ENCODE peak calls at places on chromosomes 16 and 17, in six cellular contexts. One of them, this sample, is unnamed.

GRCh38 chr17:82072827-82073226 is 7.2 kb upstream of the DUS1L start:
- DNase-seq in stimulated activated CD4-positive, alpha-beta T cell treated with anti-CD3 and anti-CD28 coated beads, Interleukin-15, amount 100 ng/mL, for 24 hours: no peak
- DNase-seq in T1000: no peak
- DNase-seq in PC-3: no peak
- DNase-seq in mucosa of descending colon: peak; percentile 63
- DNase-seq in T47D: no peak
- DNase-seq in this sample: no peak

GRCh38 chr16:4692460-4693295 is 684 bp upstream of the NUDT16L1 start:
- DNase-seq in stimulated activated CD4-positive, alpha-beta T cell treated with anti-CD3 and anti-CD28 coated beads, Interleukin-15, amount 100 ng/mL, for 24 hours: no peak
- DNase-seq in T1000: no peak
- DNase-seq in PC-3: no peak
- DNase-seq in mucosa of descending colon: no peak
- DNase-seq in T47D: no peak
- DNase-seq in this sample: no peak

GRCh38 chr17:57672205-57672632 is 72.9 kb downstream of the CCDC182 start:
- DNase-seq in stimulated activated CD4-positive, alpha-beta T cell treated with anti-CD3 and anti-CD28 coated beads, Interleukin-15, amount 100 ng/mL, for 24 hours: no peak
- DNase-seq in T1000: peak; percentile 75
- DNase-seq in PC-3: no peak
- DNase-seq in mucosa of descending colon: no peak
- DNase-seq in T47D: no peak
- DNase-seq in this sample: no peak

GRCh38 chr17:58153046-58153445 is 4.9 kb downstream of the OR4D1 start:
- DNase-seq in stimulated activated CD4-positive, alpha-beta T cell treated with anti-CD3 and anti-CD28 coated beads, Interleukin-15, amount 100 ng/mL, for 24 hours: peak; percentile 47
- DNase-seq in T1000: no peak
- DNase-seq in PC-3: no peak
- DNase-seq in mucosa of descending colon: peak; percentile 9
- DNase-seq in T47D: no peak
- DNase-seq in this sample: no peak

GRCh38 chr17:50769884-50770283 is 2.6 kb upstream of the ANKRD40CL start:
- DNase-seq in stimulated activated CD4-positive, alpha-beta T cell treated with anti-CD3 and anti-CD28 coated beads, Interleukin-15, amount 100 ng/mL, for 24 hours: no peak
- DNase-seq in T1000: no peak
- DNase-seq in PC-3: no peak
- DNase-seq in mucosa of descending colon: no peak
- DNase-seq in T47D: no peak
- DNase-seq in this sample: no peak

GRCh38 chr16:31461921-31462804 is 2.9 kb downstream of the ARMC5 start:
- DNase-seq in stimulated activated CD4-positive, alpha-beta T cell treated with anti-CD3 and anti-CD28 coated beads, Interleukin-15, amount 100 ng/mL, for 24 hours: no peak
- DNase-seq in T1000: no peak
- DNase-seq in PC-3: no peak
- DNase-seq in mucosa of descending colon: no peak
- DNase-seq in T47D: no peak
- DNase-seq in this sample: no peak

GRCh38 chr17:20313306-20313705 is 154.0 kb downstream of the LGALS9B start:
- DNase-seq in stimulated activated CD4-positive, alpha-beta T cell treated with anti-CD3 and anti-CD28 coated beads, Interleukin-15, amount 100 ng/mL, for 24 hours: no peak
- DNase-seq in T1000: no peak
- DNase-seq in PC-3: no peak
- DNase-seq in mucosa of descending colon: no peak
- DNase-seq in T47D: no peak
- DNase-seq in this sample: no peak

GRCh38 chr17:82330322-82331239 is 3.0 kb downstream of the SECTM1 start:
- DNase-seq in stimulated activated CD4-positive, alpha-beta T cell treated with anti-CD3 and anti-CD28 coated beads, Interleukin-15, amount 100 ng/mL, for 24 hours: no peak
- DNase-seq in T1000: no peak
- DNase-seq in PC-3: peak; percentile 63
- DNase-seq in mucosa of descending colon: peak; percentile 58
- DNase-seq in T47D: no peak
- DNase-seq in this sample: peak; percentile 64

GRCh38 chr16:70681382-70682238 is 4.2 kb downstream of the MTSS2 start:
- DNase-seq in stimulated activated CD4-positive, alpha-beta T cell treated with anti-CD3 and anti-CD28 coated beads, Interleukin-15, amount 100 ng/mL, for 24 hours: no peak
- DNase-seq in T1000: no peak
- DNase-seq in PC-3: no peak
- DNase-seq in mucosa of descending colon: no peak
- DNase-seq in T47D: no peak
- DNase-seq in this sample: no peak

GRCh38 chr17:51118330-51119195 is 2.1 kb downstream of the SPAG9 start:
- DNase-seq in stimulated activated CD4-positive, alpha-beta T cell treated with anti-CD3 and anti-CD28 coated beads, Interleukin-15, amount 100 ng/mL, for 24 hours: no peak
- DNase-seq in T1000: no peak
- DNase-seq in PC-3: peak; percentile 37
- DNase-seq in mucosa of descending colon: peak; percentile 89
- DNase-seq in T47D: no peak
- DNase-seq in this sample: no peak

GRCh38 chr17:78958556-78959191 is 21.0 kb downstream of the LGALS3BP start:
- DNase-seq in stimulated activated CD4-positive, alpha-beta T cell treated with anti-CD3 and anti-CD28 coated beads, Interleukin-15, amount 100 ng/mL, for 24 hours: no peak
- DNase-seq in T1000: no peak
- DNase-seq in PC-3: peak; percentile 42
- DNase-seq in mucosa of descending colon: peak; percentile 15
- DNase-seq in T47D: no peak
- DNase-seq in this sample: no peak

GRCh38 chr16:46743232-46743719 is 4.9 kb downstream of the MYLK3 start:
- DNase-seq in stimulated activated CD4-positive, alpha-beta T cell treated with anti-CD3 and anti-CD28 coated beads, Interleukin-15, amount 100 ng/mL, for 24 hours: peak; percentile 7
- DNase-seq in T1000: no peak
- DNase-seq in PC-3: no peak
- DNase-seq in mucosa of descending colon: peak; percentile 12
- DNase-seq in T47D: peak; percentile 56
- DNase-seq in this sample: no peak

GRCh38 chr16:81415757-81416156 is 28.9 kb upstream of the CMIP start:
- DNase-seq in stimulated activated CD4-positive, alpha-beta T cell treated with anti-CD3 and anti-CD28 coated beads, Interleukin-15, amount 100 ng/mL, for 24 hours: no peak
- DNase-seq in T1000: no peak
- DNase-seq in PC-3: no peak
- DNase-seq in mucosa of descending colon: no peak
- DNase-seq in T47D: no peak
- DNase-seq in this sample: no peak

GRCh38 chr16:29810699-29811169 is 1.3 kb upstream of the PRRT2 start:
- DNase-seq in stimulated activated CD4-positive, alpha-beta T cell treated with anti-CD3 and anti-CD28 coated beads, Interleukin-15, amount 100 ng/mL, for 24 hours: no peak
- DNase-seq in T1000: no peak
- DNase-seq in PC-3: no peak
- DNase-seq in mucosa of descending colon: no peak
- DNase-seq in T47D: no peak
- DNase-seq in this sample: no peak

GRCh38 chr16:726438-727290 is at the start of the genes CCDC78 and HAGHL:
- DNase-seq in stimulated activated CD4-positive, alpha-beta T cell treated with anti-CD3 and anti-CD28 coated beads, Interleukin-15, amount 100 ng/mL, for 24 hours: peak; percentile 79
- DNase-seq in T1000: peak; percentile 55
- DNase-seq in PC-3: peak; percentile 53
- DNase-seq in mucosa of descending colon: peak; percentile 59
- DNase-seq in T47D: peak; percentile 84
- DNase-seq in this sample: peak; percentile 53

GRCh38 chr16:27199747-27200146 is 3.6 kb upstream of the KDM8 start:
- DNase-seq in stimulated activated CD4-positive, alpha-beta T cell treated with anti-CD3 and anti-CD28 coated beads, Interleukin-15, amount 100 ng/mL, for 24 hours: peak; percentile 32
- DNase-seq in T1000: no peak
- DNase-seq in PC-3: no peak
- DNase-seq in mucosa of descending colon: no peak
- DNase-seq in T47D: no peak
- DNase-seq in this sample: peak; percentile 63

GRCh38 chr16:48478418-48478817 is 93.2 kb upstream of the SIAH1 start:
- DNase-seq in stimulated activated CD4-positive, alpha-beta T cell treated with anti-CD3 and anti-CD28 coated beads, Interleukin-15, amount 100 ng/mL, for 24 hours: no peak
- DNase-seq in T1000: no peak
- DNase-seq in PC-3: no peak
- DNase-seq in mucosa of descending colon: no peak
- DNase-seq in T47D: no peak
- DNase-seq in this sample: no peak

GRCh38 chr17:7001562-7001961 is 5.7 kb downstream of the ALOX12 start:
- DNase-seq in stimulated activated CD4-positive, alpha-beta T cell treated with anti-CD3 and anti-CD28 coated beads, Interleukin-15, amount 100 ng/mL, for 24 hours: peak; percentile 63
- DNase-seq in T1000: no peak
- DNase-seq in PC-3: no peak
- DNase-seq in mucosa of descending colon: peak; percentile 38
- DNase-seq in T47D: no peak
- DNase-seq in this sample: no peak

GRCh38 chr17:3557768-3558583 is at the start of gene TRPV3:
- DNase-seq in stimulated activated CD4-positive, alpha-beta T cell treated with anti-CD3 and anti-CD28 coated beads, Interleukin-15, amount 100 ng/mL, for 24 hours: peak; percentile 74
- DNase-seq in T1000: no peak
- DNase-seq in PC-3: peak; percentile 65
- DNase-seq in mucosa of descending colon: peak; percentile 88
- DNase-seq in T47D: peak; percentile 81
- DNase-seq in this sample: no peak

GRCh38 chr17:42720996-42721583 is 23.8 kb downstream of the EZH1 start:
- DNase-seq in stimulated activated CD4-positive, alpha-beta T cell treated with anti-CD3 and anti-CD28 coated beads, Interleukin-15, amount 100 ng/mL, for 24 hours: peak; percentile 16
- DNase-seq in T1000: no peak
- DNase-seq in PC-3: peak; percentile 80
- DNase-seq in mucosa of descending colon: peak; percentile 78
- DNase-seq in T47D: peak; percentile 63
- DNase-seq in this sample: peak; percentile 57

GRCh38 chr17:55576237-55576998 is 65.2 kb upstream of the SMIM36 start:
- DNase-seq in stimulated activated CD4-positive, alpha-beta T cell treated with anti-CD3 and anti-CD28 coated beads, Interleukin-15, amount 100 ng/mL, for 24 hours: no peak
- DNase-seq in T1000: peak; percentile 31
- DNase-seq in PC-3: peak; percentile 87
- DNase-seq in mucosa of descending colon: no peak
- DNase-seq in T47D: no peak
- DNase-seq in this sample: no peak

GRCh38 chr16:76583995-76584394 is 306.8 kb downstream of the CNTNAP4 start:
- DNase-seq in stimulated activated CD4-positive, alpha-beta T cell treated with anti-CD3 and anti-CD28 coated beads, Interleukin-15, amount 100 ng/mL, for 24 hours: no peak
- DNase-seq in T1000: no peak
- DNase-seq in PC-3: no peak
- DNase-seq in mucosa of descending colon: no peak
- DNase-seq in T47D: no peak
- DNase-seq in this sample: no peak

GRCh38 chr16:4855371-4855770 is 8.1 kb downstream of the UBN1 start:
- DNase-seq in stimulated activated CD4-positive, alpha-beta T cell treated with anti-CD3 and anti-CD28 coated beads, Interleukin-15, amount 100 ng/mL, for 24 hours: no peak
- DNase-seq in T1000: no peak
- DNase-seq in PC-3: no peak
- DNase-seq in mucosa of descending colon: no peak
- DNase-seq in T47D: no peak
- DNase-seq in this sample: no peak

GRCh38 chr17:36778458-36778857 is 158.8 kb upstream of the LHX1 start:
- DNase-seq in stimulated activated CD4-positive, alpha-beta T cell treated with anti-CD3 and anti-CD28 coated beads, Interleukin-15, amount 100 ng/mL, for 24 hours: no peak
- DNase-seq in T1000: no peak
- DNase-seq in PC-3: no peak
- DNase-seq in mucosa of descending colon: no peak
- DNase-seq in T47D: no peak
- DNase-seq in this sample: no peak

GRCh38 chr17:74147436-74147835 is 56.0 kb upstream of the RPL38 start:
- DNase-seq in stimulated activated CD4-positive, alpha-beta T cell treated with anti-CD3 and anti-CD28 coated beads, Interleukin-15, amount 100 ng/mL, for 24 hours: no peak
- DNase-seq in T1000: no peak
- DNase-seq in PC-3: no peak
- DNase-seq in mucosa of descending colon: no peak
- DNase-seq in T47D: no peak
- DNase-seq in this sample: no peak

GRCh38 chr17:36717088-36717487 is 115.7 kb downstream of the MRM1 start:
- DNase-seq in stimulated activated CD4-positive, alpha-beta T cell treated with anti-CD3 and anti-CD28 coated beads, Interleukin-15, amount 100 ng/mL, for 24 hours: no peak
- DNase-seq in T1000: no peak
- DNase-seq in PC-3: no peak
- DNase-seq in mucosa of descending colon: no peak
- DNase-seq in T47D: no peak
- DNase-seq in this sample: no peak

GRCh38 chr16:9533042-9533441 is 441.6 kb downstream of the HAPSTR1 start:
- DNase-seq in stimulated activated CD4-positive, alpha-beta T cell treated with anti-CD3 and anti-CD28 coated beads, Interleukin-15, amount 100 ng/mL, for 24 hours: no peak
- DNase-seq in T1000: no peak
- DNase-seq in PC-3: no peak
- DNase-seq in mucosa of descending colon: no peak
- DNase-seq in T47D: no peak
- DNase-seq in this sample: no peak

GRCh38 chr17:31610301-31610910 is 218.9 kb downstream of the RAB11FIP4 start:
- DNase-seq in stimulated activated CD4-positive, alpha-beta T cell treated with anti-CD3 and anti-CD28 coated beads, Interleukin-15, amount 100 ng/mL, for 24 hours: no peak
- DNase-seq in T1000: no peak
- DNase-seq in PC-3: no peak
- DNase-seq in mucosa of descending colon: no peak
- DNase-seq in T47D: no peak
- DNase-seq in this sample: no peak

GRCh38 chr17:42050360-42051012 is at the start of gene C17orf113:
- DNase-seq in stimulated activated CD4-positive, alpha-beta T cell treated with anti-CD3 and anti-CD28 coated beads, Interleukin-15, amount 100 ng/mL, for 24 hours: peak; percentile 55
- DNase-seq in T1000: no peak
- DNase-seq in PC-3: peak; percentile 24
- DNase-seq in mucosa of descending colon: peak; percentile 71
- DNase-seq in T47D: peak; percentile 90
- DNase-seq in this sample: peak; percentile 40

GRCh38 chr16:1258218-1258587 is 2.3 kb downstream of the TPSD1 start:
- DNase-seq in stimulated activated CD4-positive, alpha-beta T cell treated with anti-CD3 and anti-CD28 coated beads, Interleukin-15, amount 100 ng/mL, for 24 hours: no peak
- DNase-seq in T1000: no peak
- DNase-seq in PC-3: no peak
- DNase-seq in mucosa of descending colon: no peak
- DNase-seq in T47D: no peak
- DNase-seq in this sample: no peak

GRCh38 chr16:82788225-82788624 is 161.5 kb downstream of the CDH13 start:
- DNase-seq in stimulated activated CD4-positive, alpha-beta T cell treated with anti-CD3 and anti-CD28 coated beads, Interleukin-15, amount 100 ng/mL, for 24 hours: no peak
- DNase-seq in T1000: no peak
- DNase-seq in PC-3: no peak
- DNase-seq in mucosa of descending colon: no peak
- DNase-seq in T47D: no peak
- DNase-seq in this sample: no peak

GRCh38 chr17:935485-935884 is 44.1 kb downstream of the NXN start:
- DNase-seq in stimulated activated CD4-positive, alpha-beta T cell treated with anti-CD3 and anti-CD28 coated beads, Interleukin-15, amount 100 ng/mL, for 24 hours: no peak
- DNase-seq in T1000: no peak
- DNase-seq in PC-3: peak; percentile 18
- DNase-seq in mucosa of descending colon: no peak
- DNase-seq in T47D: no peak
- DNase-seq in this sample: no peak

GRCh38 chr17:78125138-78125913 is 3.2 kb downstream of the TMC6 start:
- DNase-seq in stimulated activated CD4-positive, alpha-beta T cell treated with anti-CD3 and anti-CD28 coated beads, Interleukin-15, amount 100 ng/mL, for 24 hours: peak; percentile 58
- DNase-seq in T1000: no peak
- DNase-seq in PC-3: no peak
- DNase-seq in mucosa of descending colon: no peak
- DNase-seq in T47D: no peak
- DNase-seq in this sample: no peak

GRCh38 chr17:45031231-45032149 is 19.9 kb downstream of the DCAKD start:
- DNase-seq in stimulated activated CD4-positive, alpha-beta T cell treated with anti-CD3 and anti-CD28 coated beads, Interleukin-15, amount 100 ng/mL, for 24 hours: no peak
- DNase-seq in T1000: no peak
- DNase-seq in PC-3: no peak
- DNase-seq in mucosa of descending colon: no peak
- DNase-seq in T47D: no peak
- DNase-seq in this sample: no peak

GRCh38 chr16:84117482-84117843 is 721 bp upstream of the MBTPS1 start:
- DNase-seq in stimulated activated CD4-positive, alpha-beta T cell treated with anti-CD3 and anti-CD28 coated beads, Interleukin-15, amount 100 ng/mL, for 24 hours: peak; percentile 55
- DNase-seq in T1000: no peak
- DNase-seq in PC-3: peak; percentile 7
- DNase-seq in mucosa of descending colon: no peak
- DNase-seq in T47D: no peak
- DNase-seq in this sample: peak; percentile 26